ENCODE peak calls at places on chromosomes 2 and 18, in ten cellular contexts. V, E, X, U, D, A, W, L, H and N are unnamed samples.

GRCh38 chr2:179991344-179991743 is 15.8 kb downstream of the CWC22 start:
- DNase-seq in V (no peak), E (no peak), X (no peak), U (no peak), D (no peak), A (peak), W (no peak), L (peak), H (no peak), N (no peak)

GRCh38 chr18:59570101-59570875 is 126.9 kb downstream of the CCBE1 start:
- DNase-seq in V (no peak), E (no peak), X (no peak), U (no peak), D (no peak), A (peak), W (no peak), L (peak), H (no peak), N (no peak)

GRCh38 chr2:109066501-109066900 is 62.5 kb upstream of the SH3RF3 start:
- DNase-seq in V (no peak), E (no peak), X (no peak), U (no peak), D (no peak), A (no peak), W (no peak), L (no peak), H (no peak), N (no peak)

GRCh38 chr2:40098786-40099470 is 319.9 kb upstream of the THUMPD2 start:
- DNase-seq in V (no peak), E (no peak), X (no peak), U (no peak), D (no peak), A (peak), W (no peak), L (no peak), H (no peak), N (no peak)

GRCh38 chr18:34880882-34881852 is 160.0 kb upstream of the MAPRE2 start:
- DNase-seq in V (no peak), E (no peak), X (no peak), U (no peak), D (no peak), A (peak), W (no peak), L (peak), H (no peak), N (peak)

GRCh38 chr18:28468903-28469302 is 292.0 kb upstream of the CDH2 start:
- DNase-seq in V (no peak), E (no peak), X (no peak), U (no peak), D (no peak), A (no peak), W (no peak), L (no peak), H (no peak), N (no peak)

GRCh38 chr2:177244244-177244771 is 20.2 kb downstream of the NFE2L2 start:
- DNase-seq in V (no peak), E (no peak), X (no peak), U (no peak), D (no peak), A (peak), W (no peak), L (no peak), H (no peak), N (no peak)

GRCh38 chr2:119485336-119486110 is 38.8 kb downstream of the SCTR start:
- DNase-seq in V (no peak), E (no peak), X (no peak), U (no peak), D (no peak), A (no peak), W (no peak), L (no peak), H (no peak), N (no peak)

GRCh38 chr2:219739866-219740440 is 112.5 kb downstream of the SLC4A3 start:
- DNase-seq in V (no peak), E (no peak), X (no peak), U (no peak), D (no peak), A (no peak), W (no peak), L (no peak), H (no peak), N (no peak)

GRCh38 chr2:99692785-99693184 is 203.0 kb upstream of the REV1 start:
- DNase-seq in V (no peak), E (no peak), X (no peak), U (no peak), D (no peak), A (no peak), W (no peak), L (no peak), H (no peak), N (no peak)

GRCh38 chr18:37484893-37485834 is 80.4 kb downstream of the CELF4 start:
- DNase-seq in V (no peak), E (no peak), X (no peak), U (no peak), D (peak), A (peak), W (no peak), L (no peak), H (no peak), N (peak)

GRCh38 chr2:236772220-236772837 is 202.7 kb downstream of the ACKR3 start:
- DNase-seq in V (no peak), E (no peak), X (no peak), U (no peak), D (no peak), A (no peak), W (no peak), L (no peak), H (no peak), N (no peak)

GRCh38 chr18:77115461-77115907 is 17.1 kb downstream of the MBP start:
- DNase-seq in V (no peak), E (no peak), X (no peak), U (no peak), D (no peak), A (peak), W (no peak), L (no peak), H (no peak), N (no peak)

GRCh38 chr2:17610521-17610920 is 70.0 kb downstream of the VSNL1 start:
- DNase-seq in V (no peak), E (no peak), X (no peak), U (no peak), D (no peak), A (no peak), W (no peak), L (no peak), H (no peak), N (no peak)

GRCh38 chr2:105308785-105309540 is 20.6 kb downstream of the TGFBRAP1 start:
- DNase-seq in V (no peak), E (no peak), X (peak), U (no peak), D (no peak), A (no peak), W (no peak), L (no peak), H (no peak), N (no peak)

GRCh38 chr2:202848813-202849212 is 22.8 kb downstream of the ICA1L start:
- DNase-seq in V (no peak), E (no peak), X (peak), U (no peak), D (no peak), A (no peak), W (no peak), L (no peak), H (no peak), N (no peak)

GRCh38 chr2:109298851-109299250 is 169.8 kb downstream of the SH3RF3 start:
- DNase-seq in V (no peak), E (no peak), X (no peak), U (no peak), D (no peak), A (no peak), W (no peak), L (no peak), H (no peak), N (no peak)

GRCh38 chr2:144131042-144131441 is 388.9 kb downstream of the ZEB2 start:
- DNase-seq in V (no peak), E (no peak), X (no peak), U (no peak), D (no peak), A (peak), W (no peak), L (peak), H (no peak), N (no peak)

GRCh38 chr18:49172246-49172645 is 221.5 kb upstream of the SMAD7 start:
- DNase-seq in V (no peak), E (no peak), X (no peak), U (no peak), D (no peak), A (no peak), W (no peak), L (no peak), H (no peak), N (no peak)